ENCODE peak calls at places on chromosome 9, in ten cellular contexts. One of them, this sample, is unnamed.

GRCh38 chr9:87551692-87552303 is 54.1 kb downstream of the DAPK1 start:
- DNase-seq in tibial nerve: no peak
- DNase-seq in psoas muscle: no peak
- DNase-seq in frontal cortex: no peak
- DNase-seq in KG1: no peak
- DNase-seq in ureter: no peak
- DNase-seq in Calu3: no peak
- DNase-seq in right atrium auricular region: no peak
- DNase-seq in activated T-helper 1 cell treated with Interleukin-2 at 50 U/mL for 16 hours: no peak
- DNase-seq in iPS-NIHi11: no peak
- DNase-seq in this sample: no peak

GRCh38 chr9:20683351-20684034 is 566 bp upstream of the FOCAD start:
- DNase-seq in ureter: peak; percentile 53
- DNase-seq in psoas muscle: peak; percentile 77
- DNase-seq in tibial nerve: peak; percentile 50
- DNase-seq in activated T-helper 1 cell treated with Interleukin-2 at 50 U/mL for 16 hours: peak; percentile 2
- DNase-seq in Calu3: no peak
- DNase-seq in KG1: peak; percentile 40
- DNase-seq in right atrium auricular region: peak; percentile 93
- DNase-seq in iPS-NIHi11: no peak
- DNase-seq in frontal cortex: peak; percentile 22
- DNase-seq in this sample: peak; percentile 25

GRCh38 chr9:131719262-131719908 is 20.5 kb downstream of the RAPGEF1 start:
- DNase-seq in right atrium auricular region: no peak
- DNase-seq in Calu3: no peak
- DNase-seq in activated T-helper 1 cell treated with Interleukin-2 at 50 U/mL for 16 hours: no peak
- DNase-seq in KG1: no peak
- DNase-seq in tibial nerve: no peak
- DNase-seq in frontal cortex: no peak
- DNase-seq in iPS-NIHi11: no peak
- DNase-seq in ureter: no peak
- DNase-seq in psoas muscle: no peak
- DNase-seq in this sample: no peak

GRCh38 chr9:6873862-6874261 is 116.1 kb downstream of the KDM4C start:
- DNase-seq in ureter: no peak
- DNase-seq in frontal cortex: no peak
- DNase-seq in psoas muscle: no peak
- DNase-seq in activated T-helper 1 cell treated with Interleukin-2 at 50 U/mL for 16 hours: no peak
- DNase-seq in iPS-NIHi11: no peak
- DNase-seq in tibial nerve: no peak
- DNase-seq in KG1: no peak
- DNase-seq in Calu3: no peak
- DNase-seq in right atrium auricular region: no peak
- DNase-seq in this sample: no peak

GRCh38 chr9:133103183-133103986 is 17.7 kb downstream of the RALGDS start:
- DNase-seq in right atrium auricular region: no peak
- DNase-seq in activated T-helper 1 cell treated with Interleukin-2 at 50 U/mL for 16 hours: no peak
- DNase-seq in ureter: peak; percentile 70
- DNase-seq in frontal cortex: peak; percentile 77
- DNase-seq in psoas muscle: peak; percentile 88
- DNase-seq in KG1: no peak
- DNase-seq in iPS-NIHi11: peak; percentile 88
- DNase-seq in tibial nerve: peak; percentile 64
- DNase-seq in Calu3: peak; percentile 74
- DNase-seq in this sample: peak; percentile 34

GRCh38 chr9:89171693-89172092 is 6.9 kb downstream of the SHC3 start:
- DNase-seq in tibial nerve: no peak
- DNase-seq in Calu3: no peak
- DNase-seq in KG1: no peak
- DNase-seq in activated T-helper 1 cell treated with Interleukin-2 at 50 U/mL for 16 hours: no peak
- DNase-seq in ureter: no peak
- DNase-seq in psoas muscle: no peak
- DNase-seq in iPS-NIHi11: no peak
- DNase-seq in right atrium auricular region: no peak
- DNase-seq in frontal cortex: no peak
- DNase-seq in this sample: no peak

GRCh38 chr9:129027685-129028191 is 393 bp downstream of the SH3GLB2 start:
- DNase-seq in ureter: no peak
- DNase-seq in right atrium auricular region: peak; percentile 59
- DNase-seq in Calu3: peak; percentile 49
- DNase-seq in KG1: no peak
- DNase-seq in tibial nerve: peak; percentile 34
- DNase-seq in iPS-NIHi11: peak; percentile 72
- DNase-seq in frontal cortex: no peak
- DNase-seq in activated T-helper 1 cell treated with Interleukin-2 at 50 U/mL for 16 hours: peak; percentile 75
- DNase-seq in psoas muscle: no peak
- DNase-seq in this sample: peak; percentile 24

GRCh38 chr9:129252937-129253819 is 75.1 kb upstream of the IER5L start:
- DNase-seq in tibial nerve: peak; percentile 25
- DNase-seq in psoas muscle: peak; percentile 62
- DNase-seq in ureter: no peak
- DNase-seq in right atrium auricular region: no peak
- DNase-seq in activated T-helper 1 cell treated with Interleukin-2 at 50 U/mL for 16 hours: no peak
- DNase-seq in Calu3: no peak
- DNase-seq in KG1: no peak
- DNase-seq in iPS-NIHi11: no peak
- DNase-seq in frontal cortex: peak; percentile 64
- DNase-seq in this sample: peak; percentile 69

GRCh38 chr9:6787793-6788174 is 30.0 kb downstream of the KDM4C start:
- DNase-seq in activated T-helper 1 cell treated with Interleukin-2 at 50 U/mL for 16 hours: no peak
- DNase-seq in Calu3: no peak
- DNase-seq in frontal cortex: no peak
- DNase-seq in psoas muscle: no peak
- DNase-seq in KG1: no peak
- DNase-seq in right atrium auricular region: no peak
- DNase-seq in ureter: no peak
- DNase-seq in tibial nerve: no peak
- DNase-seq in iPS-NIHi11: no peak
- DNase-seq in this sample: no peak

GRCh38 chr9:108882052-108882888 is 20.2 kb downstream of the ACTL7A start:
- DNase-seq in frontal cortex: no peak
- DNase-seq in tibial nerve: no peak
- DNase-seq in ureter: no peak
- DNase-seq in KG1: no peak
- DNase-seq in Calu3: no peak
- DNase-seq in psoas muscle: no peak
- DNase-seq in activated T-helper 1 cell treated with Interleukin-2 at 50 U/mL for 16 hours: no peak
- DNase-seq in right atrium auricular region: no peak
- DNase-seq in iPS-NIHi11: no peak
- DNase-seq in this sample: no peak

GRCh38 chr9:137286980-137287383 is 9.5 kb downstream of the TOR4A start:
- DNase-seq in ureter: no peak
- DNase-seq in right atrium auricular region: no peak
- DNase-seq in Calu3: peak; percentile 75
- DNase-seq in frontal cortex: no peak
- DNase-seq in psoas muscle: peak; percentile 58
- DNase-seq in activated T-helper 1 cell treated with Interleukin-2 at 50 U/mL for 16 hours: no peak
- DNase-seq in KG1: no peak
- DNase-seq in tibial nerve: no peak
- DNase-seq in iPS-NIHi11: peak; percentile 81
- DNase-seq in this sample: peak; percentile 68

GRCh38 chr9:133945314-133945975 is 46.7 kb downstream of the VAV2 start:
- DNase-seq in right atrium auricular region: no peak
- DNase-seq in tibial nerve: no peak
- DNase-seq in iPS-NIHi11: no peak
- DNase-seq in KG1: no peak
- DNase-seq in activated T-helper 1 cell treated with Interleukin-2 at 50 U/mL for 16 hours: no peak
- DNase-seq in frontal cortex: no peak
- DNase-seq in psoas muscle: peak; percentile 43
- DNase-seq in Calu3: no peak
- DNase-seq in ureter: no peak
- DNase-seq in this sample: no peak

GRCh38 chr9:2691626-2692025 is 25.7 kb upstream of the KCNV2 start:
- DNase-seq in activated T-helper 1 cell treated with Interleukin-2 at 50 U/mL for 16 hours: no peak
- DNase-seq in KG1: no peak
- DNase-seq in frontal cortex: no peak
- DNase-seq in iPS-NIHi11: no peak
- DNase-seq in right atrium auricular region: no peak
- DNase-seq in tibial nerve: no peak
- DNase-seq in ureter: no peak
- DNase-seq in Calu3: no peak
- DNase-seq in psoas muscle: no peak
- DNase-seq in this sample: no peak

GRCh38 chr9:30574355-30575151 is 1809.9 kb upstream of the ACO1 start:
- DNase-seq in tibial nerve: no peak
- DNase-seq in iPS-NIHi11: peak; percentile 5
- DNase-seq in activated T-helper 1 cell treated with Interleukin-2 at 50 U/mL for 16 hours: no peak
- DNase-seq in ureter: no peak
- DNase-seq in psoas muscle: peak; percentile 35
- DNase-seq in Calu3: no peak
- DNase-seq in frontal cortex: no peak
- DNase-seq in KG1: no peak
- DNase-seq in right atrium auricular region: no peak
- DNase-seq in this sample: no peak

This sample was measured in HepG2.